ENCODE peak calls at places on chromosomes 11 and 22, in four cellular contexts. C is GM12891, K is DMS79 treated with DMSO at 0.1 percent for 48 hours, J is Kasumi-1. A is an unnamed sample.

GRCh38 chr11:93002380-93002779 is 32.9 kb downstream of the MTNR1B start:
- DNase-seq in C (no peak), J (no peak), K (no peak), A (no peak)

GRCh38 chr22:24968066-24968561 is 15.6 kb downstream of the KIAA1671 start:
- DNase-seq in J (no peak), C (no peak), K (no peak), A (peak; percentile 56)

GRCh38 chr11:8531312-8531711 is 62.7 kb downstream of the STK33 start:
- DNase-seq in C (no peak), K (peak; percentile 54), J (no peak), A (no peak)

GRCh38 chr11:8039530-8040260 is 41.3 kb upstream of the TUB start:
- DNase-seq in C (no peak), J (no peak), K (no peak), A (no peak)

GRCh38 chr11:75868990-75869389 is 54.0 kb downstream of the UVRAG start:
- DNase-seq in C (no peak), J (no peak), K (no peak), A (no peak)

GRCh38 chr11:12330491-12331231 is 46.7 kb upstream of the PARVA start:
- DNase-seq in C (no peak), K (peak; percentile 83), J (no peak), A (no peak)

GRCh38 chr11:92225206-92225562 is 566 bp downstream of the FAT3 start:
- DNase-seq in K (no peak), J (no peak), C (no peak), A (no peak)

GRCh38 chr11:95715777-95716241 is 73.8 kb downstream of the FAM76B start:
- DNase-seq in J (peak; percentile 89), C (no peak), K (no peak), A (no peak)

GRCh38 chr11:73651661-73652045 is 5.3 kb downstream of the PLEKHB1 start:
- DNase-seq in K (no peak), C (no peak), J (no peak), A (no peak)

GRCh38 chr11:16126361-16126760 is 230.0 kb downstream of the SOX6 start:
- DNase-seq in C (no peak), K (no peak), J (no peak), A (no peak)

GRCh38 chr11:75768909-75769771 is 562 bp downstream of the DGAT2 start:
- DNase-seq in K (peak; percentile 24), J (no peak), C (no peak), A (no peak)

GRCh38 chr11:120793806-120794479 is 230.0 kb upstream of the TBCEL start:
- DNase-seq in J (no peak), K (no peak), C (no peak), A (no peak)

GRCh38 chr11:64849600-64850356 is 5.3 kb upstream of the CDC42BPG start:
- DNase-seq in J (no peak), K (no peak), C (no peak), A (no peak)

GRCh38 chr22:21026783-21027692 is 5.3 kb downstream of the SLC7A4 start:
- DNase-seq in J (no peak), C (no peak), K (peak; percentile 31), A (peak; percentile 65)

GRCh38 chr22:18973264-18974031 is 37.4 kb upstream of the PRODH start:
- DNase-seq in J (no peak), K (no peak), C (no peak), A (no peak)

GRCh38 chr11:129093283-129093682 is 98.8 kb downstream of the ARHGAP32 start:
- DNase-seq in K (no peak), C (no peak), J (no peak), A (no peak)

GRCh38 chr11:120911943-120912342 is 112.0 kb upstream of the TBCEL start:
- DNase-seq in C (no peak), J (no peak), K (no peak), A (no peak)

GRCh38 chr11:46240371-46240770 is 37.1 kb upstream of the CREB3L1 start:
- DNase-seq in J (no peak), K (no peak), C (no peak), A (no peak)

GRCh38 chr11:76997512-76997911 is 36.7 kb upstream of the B3GNT6 start:
- DNase-seq in K (no peak), C (no peak), J (no peak), A (no peak)

GRCh38 chr11:78926633-78927347 is 352.1 kb upstream of the NARS2 start:
- DNase-seq in J (no peak), K (no peak), C (no peak), A (no peak)

GRCh38 chr11:129720156-129720555 is 95.5 kb upstream of the TMEM45B start:
- DNase-seq in C (no peak), J (no peak), K (no peak), A (no peak)

GRCh38 chr11:10770626-10771254 is 19.7 kb downstream of the CTR9 start:
- DNase-seq in K (peak; percentile 40), J (peak; percentile 23), C (no peak), A (peak; percentile 40)

GRCh38 chr11:2768471-2769408 is 68.9 kb upstream of the KCNQ1OT1 start:
- DNase-seq in C (no peak), J (no peak), K (no peak), A (no peak)

GRCh38 chr22:49307870-49308269 is 519.8 kb downstream of the BRD1 start:
- DNase-seq in K (no peak), J (no peak), C (no peak), A (no peak)

GRCh38 chr11:76735841-76736240 is 47.3 kb upstream of the TSKU start:
- DNase-seq in C (no peak), J (no peak), K (no peak), A (no peak)

GRCh38 chr11:469684-470667 is 19.9 kb downstream of the PTDSS2 start:
- DNase-seq in C (no peak), K (no peak), J (no peak), A (peak; percentile 33)

GRCh38 chr11:33778682-33779081 is 4.4 kb upstream of the FBXO3 start:
- DNase-seq in K (peak; percentile 46), C (no peak), J (no peak), A (no peak)

GRCh38 chr11:34944692-34945091 is 28.3 kb downstream of the PDHX start:
- DNase-seq in J (no peak), K (no peak), C (no peak), A (no peak)

GRCh38 chr11:15765530-15765929 is 590.8 kb downstream of the SOX6 start:
- DNase-seq in K (no peak), C (no peak), J (no peak), A (no peak)

GRCh38 chr11:94762208-94762607 is 5.9 kb upstream of the AMOTL1 start:
- DNase-seq in C (no peak), J (peak; percentile 32), K (no peak), A (peak; percentile 51)

GRCh38 chr11:100752371-100753073 is 65.4 kb downstream of the ARHGAP42 start:
- DNase-seq in K (no peak), C (no peak), J (no peak), A (no peak)

GRCh38 chr22:50035131-50035881 is 22.7 kb upstream of the IL17REL start:
- DNase-seq in C (no peak), K (no peak), J (no peak), A (no peak)

GRCh38 chr11:113906038-113906437 is 1.4 kb downstream of the HTR3B start:
- DNase-seq in K (peak; percentile 41), J (no peak), C (no peak), A (no peak)

GRCh38 chr22:37943471-37944198 is 9.8 kb downstream of the C22orf23 start:
- DNase-seq in K (peak; percentile 26), C (no peak), J (no peak), A (no peak)

GRCh38 chr11:36456136-36456535 is 53.9 kb downstream of the TRAF6 start:
- DNase-seq in J (no peak), K (no peak), C (no peak), A (no peak)

GRCh38 chr22:41367680-41368542 is 13.8 kb upstream of the TEF start:
- DNase-seq in J (no peak), K (no peak), C (no peak), A (no peak)

GRCh38 chr22:46149998-46150549 is at the start of gene PPARA:
- DNase-seq in C (peak; percentile 98), J (peak; percentile 26), K (peak; percentile 14), A (peak; percentile 90)

GRCh38 chr11:34564807-34565241 is 51.2 kb upstream of the ELF5 start:
- DNase-seq in J (no peak), C (no peak), K (no peak), A (no peak)